ENCODE peak calls at places on chromosomes 7 and 10, in ten cellular contexts. A, R, G, Q, V, J, L, K, N and E are unnamed samples.

GRCh38 chr7:363626-364025 is 73.7 kb downstream of the FOXL3 start:
- DNase-seq in Q (no peak), N (no peak), A (no peak), L (no peak), V (no peak), R (no peak), J (no peak), G (no peak), K (no peak), E (no peak)

GRCh38 chr7:3510101-3511020 is 209.3 kb downstream of the SDK1 start:
- DNase-seq in L (no peak), K (no peak), Q (no peak), A (no peak), J (no peak), V (no peak), G (no peak), N (no peak), R (no peak), E (no peak)

GRCh38 chr7:25308898-25309521 is 80.7 kb upstream of the NPVF start:
- DNase-seq in A (no peak), J (no peak), G (no peak), L (no peak), R (no peak), V (no peak), N (no peak), K (no peak), Q (no peak), E (no peak)

GRCh38 chr10:113648478-113648877 is 15.4 kb downstream of the NRAP start:
- DNase-seq in G (no peak), J (no peak), V (peak; percentile 48), Q (no peak), N (no peak), L (no peak), R (no peak), K (no peak), A (no peak), E (no peak)

GRCh38 chr10:72364239-72364777 is 9.6 kb upstream of the DNAJB12 start:
- DNase-seq in K (peak; percentile 83), A (peak; percentile 68), R (peak; percentile 72), L (peak; percentile 91), J (no peak), N (peak; percentile 94), G (peak; percentile 84), V (peak; percentile 96), Q (peak; percentile 90), E (peak; percentile 97)

GRCh38 chr7:30184804-30185487 is 50.2 kb downstream of the MTURN start:
- DNase-seq in K (no peak), A (peak; percentile 32), L (no peak), N (peak; percentile 95), G (peak; percentile 70), V (no peak), Q (no peak), J (no peak), R (no peak), E (no peak)

GRCh38 chr7:112517487-112517886 is 36.7 kb downstream of the LSMEM1 start:
- DNase-seq in L (no peak), Q (no peak), V (no peak), N (no peak), R (no peak), K (no peak), J (no peak), G (no peak), A (no peak), E (peak; percentile 24)

GRCh38 chr7:18338910-18339309 is 156.6 kb upstream of the HDAC9 start:
- DNase-seq in G (no peak), V (no peak), Q (no peak), J (no peak), N (no peak), K (no peak), R (no peak), L (no peak), A (no peak), E (no peak)

GRCh38 chr7:48089415-48089975 is 430 bp downstream of the UPP1 start:
- DNase-seq in L (no peak), G (peak; percentile 75), Q (peak; percentile 78), V (peak; percentile 52), K (peak; percentile 82), N (peak; percentile 62), R (no peak), A (no peak), J (no peak), E (peak; percentile 95)

GRCh38 chr7:72152171-72153131 is 259.7 kb downstream of the CALN1 start:
- DNase-seq in K (no peak), A (no peak), Q (no peak), G (no peak), L (no peak), J (no peak), V (no peak), R (no peak), N (no peak), E (no peak)

GRCh38 chr10:29585488-29585976 is 49.2 kb downstream of the SVIL start:
- DNase-seq in R (no peak), K (no peak), J (no peak), A (no peak), N (no peak), Q (no peak), L (peak; percentile 21), G (no peak), V (peak; percentile 22), E (peak; percentile 80)

GRCh38 chr10:8331896-8332729 is 277.6 kb downstream of the GATA3 start:
- DNase-seq in G (peak; percentile 43), Q (peak; percentile 96), N (peak; percentile 24), R (peak; percentile 37), K (peak; percentile 85), V (peak; percentile 54), A (peak; percentile 84), L (peak; percentile 97), J (peak; percentile 48), E (peak; percentile 69)

GRCh38 chr10:15518256-15518655 is 147.2 kb upstream of the FAM171A1 start:
- DNase-seq in N (no peak), V (peak; percentile 82), G (no peak), L (no peak), R (no peak), K (no peak), J (no peak), A (no peak), Q (no peak), E (no peak)

GRCh38 chr7:74365320-74366022 is 76.3 kb downstream of the CLIP2 start:
- DNase-seq in J (no peak), R (no peak), G (no peak), L (peak; percentile 80), N (peak; percentile 79), A (no peak), V (peak; percentile 58), Q (no peak), K (peak; percentile 100), E (peak; percentile 97)

GRCh38 chr7:28872226-28872625 is 85.9 kb downstream of the TRIL start:
- DNase-seq in J (no peak), V (no peak), L (no peak), R (no peak), K (no peak), N (no peak), A (no peak), Q (no peak), G (no peak), E (no peak)

GRCh38 chr10:44383749-44384600 is 922 bp downstream of the CXCL12 start:
- DNase-seq in K (peak; percentile 43), L (no peak), N (no peak), R (no peak), V (peak; percentile 79), J (peak; percentile 37), A (no peak), Q (no peak), G (no peak), E (peak; percentile 74)

GRCh38 chr7:19749658-19750057 is 23.8 kb downstream of the TMEM196 start:
- DNase-seq in A (no peak), V (peak; percentile 41), J (no peak), Q (no peak), L (no peak), R (no peak), G (no peak), K (no peak), N (no peak), E (no peak)

GRCh38 chr7:151304856-151305255 is 36.8 kb upstream of the NUB1 start:
- DNase-seq in K (no peak), V (peak; percentile 30), J (no peak), L (no peak), R (no peak), A (no peak), N (no peak), G (no peak), Q (no peak), E (peak; percentile 80)
- H3K27me3 ChIP-seq in K (peaks cover 38% of the 10 kb centered on the region), V (peaks cover 24% of the 10 kb centered on the region), J (peaks cover 3% of the 10 kb centered on the region), L (peaks cover 57% of the 10 kb centered on the region), R (peaks cover 25% of the 10 kb centered on the region), A (peaks cover 1% of the 10 kb centered on the region), N (peaks cover 6% of the 10 kb centered on the region), G (no peaks in the 10 kb centered on the region), Q (peaks cover 4% of the 10 kb centered on the region), E (peaks cover 8% of the 10 kb centered on the region)

GRCh38 chr10:109894516-109894915 is 28.8 kb downstream of the XPNPEP1 start:
- DNase-seq in Q (no peak), K (no peak), L (no peak), G (peak; percentile 52), R (no peak), N (peak; percentile 83), A (no peak), V (peak; percentile 83), J (peak; percentile 73), E (peak; percentile 13)
- H3K4me3 ChIP-seq in Q (no peak overlapping the region), K (no peak overlapping the region), L (no peak overlapping the region), G (no peak overlapping the region), R (no peak overlapping the region), N (no peak overlapping the region), A (no peak overlapping the region), V (no peak overlapping the region), J (no peak overlapping the region), E (no peak overlapping the region)

GRCh38 chr10:121947931-121948330 is 20.1 kb upstream of the ATE1 start:
- DNase-seq in A (no peak), N (no peak), V (no peak), G (no peak), L (no peak), K (no peak), J (no peak), R (no peak), Q (no peak), E (no peak)
- H3K27me3 ChIP-seq in A (no peaks in the 10 kb centered on the region), N (no peaks in the 10 kb centered on the region), V (no peaks in the 10 kb centered on the region), G (no peaks in the 10 kb centered on the region), L (no peaks in the 10 kb centered on the region), K (no peaks in the 10 kb centered on the region), J (no peaks in the 10 kb centered on the region), R (no peaks in the 10 kb centered on the region), Q (no peaks in the 10 kb centered on the region), E (no peaks in the 10 kb centered on the region)

GRCh38 chr10:129652521-129653201 is 185.6 kb downstream of the MGMT start:
- DNase-seq in V (no peak), J (no peak), L (no peak), R (no peak), Q (no peak), N (no peak), K (no peak), G (no peak), A (no peak), E (no peak)

GRCh38 chr10:129655007-129655678 is 188.1 kb downstream of the MGMT start:
- DNase-seq in V (no peak), N (no peak), R (no peak), J (no peak), A (no peak), K (no peak), Q (no peak), L (no peak), G (no peak), E (peak; percentile 39)

GRCh38 chr10:129654461-129654860 is 187.4 kb downstream of the MGMT start:
- DNase-seq in Q (no peak), A (no peak), R (no peak), K (no peak), N (no peak), L (no peak), J (no peak), V (no peak), G (no peak), E (peak; percentile 41)

GRCh38 chr10:129655679-129656031 is 188.6 kb downstream of the MGMT start:
- DNase-seq in R (no peak), Q (no peak), K (no peak), N (no peak), V (no peak), G (no peak), J (no peak), L (no peak), A (no peak), E (no peak)

GRCh38 chr10:129653861-129654260 is 186.8 kb downstream of the MGMT start:
- DNase-seq in R (no peak), J (no peak), N (no peak), G (no peak), V (no peak), L (no peak), A (no peak), K (no peak), Q (no peak), E (no peak)
- H3K4me3 ChIP-seq in R (no peak overlapping the region), J (no peak overlapping the region), N (no peak overlapping the region), G (no peak overlapping the region), V (no peak overlapping the region), L (no peak overlapping the region), A (no peak overlapping the region), K (no peak overlapping the region), Q (no peak overlapping the region), E (no peak overlapping the region)